ENCODE peak calls at places on chromosomes 11 and 22, in four cellular contexts. One of them, this sample, is unnamed.

GRCh38 chr11:130420478-130421198 is 7.8 kb downstream of the ADAMTS8 start:
- DNase-seq in foreskin fibroblast: peak; percentile 53
- DNase-seq in astrocyte of the spinal cord: no peak
- DNase-seq in progenitor cell of endocrine pancreas: no peak
- DNase-seq in this sample: no peak

GRCh38 chr11:120576606-120577005 is 65.1 kb downstream of the GRIK4 start:
- DNase-seq in foreskin fibroblast: no peak
- DNase-seq in astrocyte of the spinal cord: no peak
- DNase-seq in progenitor cell of endocrine pancreas: no peak
- DNase-seq in this sample: no peak

GRCh38 chr11:70527046-70527395 is 128.7 kb downstream of the CTTN start:
- DNase-seq in foreskin fibroblast: no peak
- DNase-seq in astrocyte of the spinal cord: no peak
- DNase-seq in progenitor cell of endocrine pancreas: no peak
- DNase-seq in this sample: no peak

GRCh38 chr22:41092023-41092817 is at the start of gene EP300:
- DNase-seq in foreskin fibroblast: peak; percentile 91
- DNase-seq in astrocyte of the spinal cord: peak; percentile 78
- DNase-seq in progenitor cell of endocrine pancreas: peak; percentile 45
- DNase-seq in this sample: peak; percentile 88

GRCh38 chr11:32297629-32298028 is 137.7 kb downstream of the WT1 start:
- DNase-seq in foreskin fibroblast: peak; percentile 28
- DNase-seq in astrocyte of the spinal cord: peak; percentile 36
- DNase-seq in progenitor cell of endocrine pancreas: no peak
- DNase-seq in this sample: peak; percentile 44

GRCh38 chr11:120128392-120129172 is 9.3 kb downstream of the TRIM29 start:
- DNase-seq in foreskin fibroblast: peak; percentile 75
- DNase-seq in astrocyte of the spinal cord: peak; percentile 20
- DNase-seq in progenitor cell of endocrine pancreas: no peak
- DNase-seq in this sample: no peak

GRCh38 chr11:71131861-71132260 is 120.5 kb downstream of the SHANK2 start:
- DNase-seq in foreskin fibroblast: no peak
- DNase-seq in astrocyte of the spinal cord: no peak
- DNase-seq in progenitor cell of endocrine pancreas: no peak
- DNase-seq in this sample: no peak

GRCh38 chr11:129312741-129313587 is 62.7 kb upstream of the BARX2 start:
- DNase-seq in foreskin fibroblast: no peak
- DNase-seq in astrocyte of the spinal cord: no peak
- DNase-seq in progenitor cell of endocrine pancreas: no peak
- DNase-seq in this sample: no peak

GRCh38 chr11:67303989-67304411 is 670 bp downstream of the SSH3 start:
- DNase-seq in foreskin fibroblast: peak; percentile 51
- DNase-seq in astrocyte of the spinal cord: no peak
- DNase-seq in progenitor cell of endocrine pancreas: no peak
- DNase-seq in this sample: no peak

GRCh38 chr11:44814881-44815592 is 88.3 kb downstream of the TSPAN18 start:
- DNase-seq in foreskin fibroblast: peak; percentile 34
- DNase-seq in astrocyte of the spinal cord: peak; percentile 3
- DNase-seq in progenitor cell of endocrine pancreas: no peak
- DNase-seq in this sample: no peak

GRCh38 chr11:117509543-117509942 is 181.9 kb downstream of the CEP164 start:
- DNase-seq in foreskin fibroblast: no peak
- DNase-seq in astrocyte of the spinal cord: no peak
- DNase-seq in progenitor cell of endocrine pancreas: no peak
- DNase-seq in this sample: no peak

GRCh38 chr11:106840993-106841392 is 177.3 kb downstream of the GUCY1A2 start:
- DNase-seq in foreskin fibroblast: no peak
- DNase-seq in astrocyte of the spinal cord: no peak
- DNase-seq in progenitor cell of endocrine pancreas: no peak
- DNase-seq in this sample: no peak

GRCh38 chr11:118996926-118997626 is 862 bp upstream of the CENATAC start:
- DNase-seq in foreskin fibroblast: peak; percentile 58
- DNase-seq in astrocyte of the spinal cord: peak; percentile 17
- DNase-seq in progenitor cell of endocrine pancreas: no peak
- DNase-seq in this sample: peak; percentile 71

GRCh38 chr11:110808291-110808690 is 96.1 kb upstream of the ARHGAP20 start:
- DNase-seq in foreskin fibroblast: no peak
- DNase-seq in astrocyte of the spinal cord: no peak
- DNase-seq in progenitor cell of endocrine pancreas: no peak
- DNase-seq in this sample: no peak

GRCh38 chr22:49622241-49623105 is 205.2 kb downstream of the BRD1 start:
- DNase-seq in foreskin fibroblast: no peak
- DNase-seq in astrocyte of the spinal cord: no peak
- DNase-seq in progenitor cell of endocrine pancreas: no peak
- DNase-seq in this sample: no peak

GRCh38 chr11:68889948-68890446 is 13.6 kb downstream of the MRPL21 start:
- DNase-seq in foreskin fibroblast: peak; percentile 99
- DNase-seq in astrocyte of the spinal cord: peak; percentile 94
- DNase-seq in progenitor cell of endocrine pancreas: no peak
- DNase-seq in this sample: no peak

GRCh38 chr11:125063429-125064043 is 431 bp downstream of the SLC37A2 start:
- DNase-seq in foreskin fibroblast: no peak
- DNase-seq in astrocyte of the spinal cord: no peak
- DNase-seq in progenitor cell of endocrine pancreas: no peak
- DNase-seq in this sample: peak; percentile 49

GRCh38 chr11:121241300-121242176 is 51.0 kb upstream of the SC5D start:
- DNase-seq in foreskin fibroblast: no peak
- DNase-seq in astrocyte of the spinal cord: no peak
- DNase-seq in progenitor cell of endocrine pancreas: no peak
- DNase-seq in this sample: no peak

GRCh38 chr11:47553417-47553746 is 450 bp upstream of the CELF1 start:
- DNase-seq in foreskin fibroblast: peak; percentile 74
- DNase-seq in astrocyte of the spinal cord: no peak
- DNase-seq in progenitor cell of endocrine pancreas: no peak
- DNase-seq in this sample: no peak

GRCh38 chr22:31451709-31452571 is 37.7 kb downstream of the EIF4ENIF1 start:
- DNase-seq in foreskin fibroblast: peak; percentile 76
- DNase-seq in astrocyte of the spinal cord: peak; percentile 43
- DNase-seq in progenitor cell of endocrine pancreas: no peak
- DNase-seq in this sample: peak; percentile 41

GRCh38 chr11:46903846-46904245 is 14.5 kb downstream of the LRP4 start:
- DNase-seq in foreskin fibroblast: no peak
- DNase-seq in astrocyte of the spinal cord: peak; percentile 68
- DNase-seq in progenitor cell of endocrine pancreas: no peak
- DNase-seq in this sample: no peak

GRCh38 chr11:10688401-10688800 is 5.2 kb downstream of the IRAG1 start:
- DNase-seq in foreskin fibroblast: no peak
- DNase-seq in astrocyte of the spinal cord: peak; percentile 18
- DNase-seq in progenitor cell of endocrine pancreas: no peak
- DNase-seq in this sample: no peak

GRCh38 chr11:15291885-15292284 is 177.2 kb downstream of the INSC start:
- DNase-seq in foreskin fibroblast: no peak
- DNase-seq in astrocyte of the spinal cord: no peak
- DNase-seq in progenitor cell of endocrine pancreas: no peak
- DNase-seq in this sample: no peak

GRCh38 chr11:19474954-19475811 is 234.4 kb upstream of the E2F8 start:
- DNase-seq in foreskin fibroblast: no peak
- DNase-seq in astrocyte of the spinal cord: no peak
- DNase-seq in progenitor cell of endocrine pancreas: no peak
- DNase-seq in this sample: peak; percentile 64

GRCh38 chr11:35584321-35584720 is 33.9 kb upstream of the FJX1 start:
- DNase-seq in foreskin fibroblast: peak; percentile 89
- DNase-seq in astrocyte of the spinal cord: peak; percentile 45
- DNase-seq in progenitor cell of endocrine pancreas: no peak
- DNase-seq in this sample: no peak

GRCh38 chr22:42364641-42365336 is 67.4 kb downstream of the NFAM1 start:
- DNase-seq in foreskin fibroblast: peak; percentile 59
- DNase-seq in astrocyte of the spinal cord: no peak
- DNase-seq in progenitor cell of endocrine pancreas: no peak
- DNase-seq in this sample: no peak

GRCh38 chr11:68816917-68817419 is 24.7 kb downstream of the CPT1A start:
- DNase-seq in foreskin fibroblast: peak; percentile 22
- DNase-seq in astrocyte of the spinal cord: no peak
- DNase-seq in progenitor cell of endocrine pancreas: no peak
- DNase-seq in this sample: no peak

GRCh38 chr11:124172076-124172475 is 11.1 kb upstream of the OR10D3 start:
- DNase-seq in foreskin fibroblast: no peak
- DNase-seq in astrocyte of the spinal cord: no peak
- DNase-seq in progenitor cell of endocrine pancreas: no peak
- DNase-seq in this sample: no peak

GRCh38 chr11:117478926-117479325 is 151.3 kb downstream of the CEP164 start:
- DNase-seq in foreskin fibroblast: no peak
- DNase-seq in astrocyte of the spinal cord: peak; percentile 3
- DNase-seq in progenitor cell of endocrine pancreas: no peak
- DNase-seq in this sample: no peak

GRCh38 chr22:25746012-25746373 is 4.0 kb downstream of the MYO18B start:
- DNase-seq in foreskin fibroblast: peak; percentile 74
- DNase-seq in astrocyte of the spinal cord: peak; percentile 68
- DNase-seq in progenitor cell of endocrine pancreas: no peak
- DNase-seq in this sample: no peak

GRCh38 chr11:4607782-4608666 is at the start of gene TRIM68:
- DNase-seq in foreskin fibroblast: peak; percentile 99
- DNase-seq in astrocyte of the spinal cord: peak; percentile 97
- DNase-seq in progenitor cell of endocrine pancreas: peak; percentile 92
- DNase-seq in this sample: peak; percentile 96
- TF ChIP-seq CTCF in foreskin fibroblast: no peak
- TF ChIP-seq CTCF in astrocyte of the spinal cord: no peak
- TF ChIP-seq CTCF in progenitor cell of endocrine pancreas: peak; percentile 24
- TF ChIP-seq CTCF in this sample: no peak

GRCh38 chr11:95089620-95090542 is at the start of gene ENDOD1:
- DNase-seq in foreskin fibroblast: peak; percentile 96
- DNase-seq in astrocyte of the spinal cord: peak; percentile 80
- DNase-seq in progenitor cell of endocrine pancreas: peak; percentile 58
- DNase-seq in this sample: peak; percentile 89
- TF ChIP-seq CTCF in foreskin fibroblast: no peak
- TF ChIP-seq CTCF in astrocyte of the spinal cord: peak; percentile 3
- TF ChIP-seq CTCF in progenitor cell of endocrine pancreas: peak; percentile 10
- TF ChIP-seq CTCF in this sample: peak; percentile 3

DNA sequence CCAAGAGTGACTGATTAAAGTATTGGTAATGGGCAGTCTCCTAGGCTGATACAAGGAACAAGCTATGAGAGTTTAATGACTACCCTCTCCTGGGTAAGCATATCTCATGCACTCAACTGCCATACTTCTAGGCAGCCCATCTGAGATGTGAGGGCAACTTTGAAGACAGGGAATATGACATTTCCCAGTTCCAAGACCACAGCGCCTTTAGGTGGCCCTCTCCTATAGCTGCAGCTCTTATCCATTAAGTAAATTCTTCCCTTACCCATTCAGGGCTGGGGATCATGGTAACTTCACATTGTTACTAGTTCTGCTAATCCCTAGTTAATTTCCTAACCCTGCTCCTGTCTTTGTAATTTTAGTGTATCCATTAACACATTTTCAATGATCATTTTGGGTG is 157.3 kb upstream of the CTSC start:
- DNase-seq in foreskin fibroblast: no peak
- DNase-seq in astrocyte of the spinal cord: no peak
- DNase-seq in progenitor cell of endocrine pancreas: no peak
- DNase-seq in this sample: no peak
- TF ChIP-seq CTCF in foreskin fibroblast: no peak
- TF ChIP-seq CTCF in astrocyte of the spinal cord: no peak
- TF ChIP-seq CTCF in progenitor cell of endocrine pancreas: no peak
- TF ChIP-seq CTCF in this sample: no peak

GRCh38 chr11:65919151-65920034 is at the start of gene DRAP1:
- DNase-seq in foreskin fibroblast: peak; percentile 100
- DNase-seq in astrocyte of the spinal cord: peak; percentile 99
- DNase-seq in progenitor cell of endocrine pancreas: peak; percentile 98
- DNase-seq in this sample: peak; percentile 100
- TF ChIP-seq CTCF in foreskin fibroblast: no peak
- TF ChIP-seq CTCF in astrocyte of the spinal cord: no peak
- TF ChIP-seq CTCF in progenitor cell of endocrine pancreas: peak; percentile 8
- TF ChIP-seq CTCF in this sample: no peak

DNA sequence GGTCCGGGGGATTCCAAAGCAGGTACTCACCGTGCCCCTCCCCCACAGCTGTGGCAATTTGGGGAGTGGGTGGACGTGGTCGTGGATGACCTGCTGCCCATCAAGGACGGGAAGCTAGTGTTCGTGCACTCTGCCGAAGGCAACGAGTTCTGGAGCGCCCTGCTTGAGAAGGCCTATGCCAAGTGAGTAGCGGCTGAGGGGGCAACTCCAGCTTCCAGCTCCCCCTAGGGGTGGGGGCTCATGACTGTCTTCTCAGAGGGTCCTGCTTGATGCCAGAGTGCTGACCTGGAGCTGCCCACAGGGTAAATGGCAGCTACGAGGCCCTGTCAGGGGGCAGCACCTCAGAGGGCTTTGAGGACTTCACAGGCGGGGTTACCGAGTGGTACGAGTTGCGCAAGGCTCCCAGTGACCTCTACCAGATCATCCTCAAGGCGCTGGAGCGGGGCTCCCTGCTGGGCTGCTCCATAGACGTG is 4.2 kb downstream of the CAPN1 start:
- DNase-seq in foreskin fibroblast: no peak
- DNase-seq in astrocyte of the spinal cord: no peak
- DNase-seq in progenitor cell of endocrine pancreas: no peak
- DNase-seq in this sample: no peak
- TF ChIP-seq CTCF in foreskin fibroblast: peak; percentile 7
- TF ChIP-seq CTCF in astrocyte of the spinal cord: peak; percentile 17
- TF ChIP-seq CTCF in progenitor cell of endocrine pancreas: no peak
- TF ChIP-seq CTCF in this sample: no peak

DNA sequence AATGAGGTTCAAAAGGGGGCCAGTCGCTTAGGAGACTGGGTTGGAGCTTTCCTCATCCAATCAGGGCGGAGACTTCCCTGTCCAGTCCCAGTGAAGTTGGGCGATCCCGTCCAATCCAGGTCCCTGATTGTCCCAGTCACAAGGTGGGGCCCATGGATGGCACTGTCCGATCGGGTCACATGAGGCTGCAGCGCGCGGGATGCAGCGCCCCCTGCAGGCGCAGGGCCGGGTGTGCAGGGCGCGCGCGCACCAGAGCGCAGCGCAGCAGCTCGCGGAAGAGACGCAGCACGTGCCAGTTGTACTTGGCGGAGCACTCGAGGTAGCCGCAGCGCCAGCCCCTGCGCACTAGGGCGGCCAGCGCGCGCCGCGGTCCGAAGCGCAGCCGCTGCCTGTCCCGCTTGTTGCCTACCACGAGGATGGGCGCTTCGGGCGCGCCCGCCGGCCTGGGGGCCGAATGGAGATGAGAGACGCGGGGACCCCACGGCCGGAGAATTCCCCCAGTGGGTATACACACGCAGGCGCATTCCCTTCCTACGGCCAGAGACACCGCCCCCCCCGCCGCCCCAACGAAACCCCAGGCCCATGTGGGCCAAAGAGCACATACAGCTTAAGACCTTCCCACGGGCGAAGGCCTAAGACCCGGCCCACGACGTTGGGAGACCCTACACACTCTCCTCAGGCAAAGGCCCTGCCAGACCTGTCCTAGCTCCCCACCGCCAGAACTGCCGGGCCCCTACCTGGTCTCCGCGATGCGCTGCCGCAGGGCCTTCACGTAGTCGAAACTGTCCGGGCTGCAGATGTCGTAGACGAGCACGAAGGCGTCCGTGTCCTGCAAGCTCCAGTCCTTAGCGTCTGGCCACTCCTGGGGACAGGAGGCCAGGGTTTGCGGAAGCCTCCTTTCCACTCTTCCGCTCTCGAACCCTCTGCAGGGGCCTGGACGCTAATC is 2.1 kb downstream of the RASL10A start:
- DNase-seq in foreskin fibroblast: peak; percentile 55
- DNase-seq in astrocyte of the spinal cord: peak; percentile 37
- DNase-seq in progenitor cell of endocrine pancreas: no peak
- DNase-seq in this sample: peak; percentile 73
- TF ChIP-seq CTCF in foreskin fibroblast: peak; percentile 48
- TF ChIP-seq CTCF in astrocyte of the spinal cord: peak; percentile 72
- TF ChIP-seq CTCF in progenitor cell of endocrine pancreas: peak; percentile 56
- TF ChIP-seq CTCF in this sample: peak; percentile 46